ENCODE peak calls at places on chromosomes 5 and 9, in four cellular contexts. S, T, A and V are unnamed samples.

GRCh38 chr9:136983611-136984314 is 970 bp downstream of the LCNL1 start:
- DNase-seq in A (no peak), S (no peak), T (no peak), V (no peak)

GRCh38 chr5:115962565-115963402 is 509 bp downstream of the LVRN start:
- DNase-seq in T (no peak), S (no peak), A (no peak), V (no peak)

GRCh38 chr9:93648836-93649235 is 72.5 kb downstream of the PHF2 start:
- DNase-seq in S (no peak), T (no peak), A (no peak), V (no peak)

GRCh38 chr5:171416160-171417049 is 3.0 kb upstream of the FGF18 start:
- DNase-seq in A (no peak), T (no peak), S (no peak), V (no peak)

GRCh38 chr9:18632624-18633407 is 158.9 kb downstream of the ADAMTSL1 start:
- DNase-seq in S (no peak), T (no peak), A (peak), V (peak)

GRCh38 chr9:112174965-112175795 is at the start of gene SUSD1:
- DNase-seq in T (no peak), S (no peak), A (peak), V (no peak)

GRCh38 chr9:120873512-120873911 is 3.5 kb downstream of the PHF19 start:
- DNase-seq in S (no peak), T (no peak), A (peak), V (no peak)

GRCh38 chr9:85417674-85418073 is 324.1 kb downstream of the AGTPBP1 start:
- DNase-seq in T (no peak), S (no peak), A (no peak), V (no peak)

GRCh38 chr9:21770877-21771560 is 31.4 kb upstream of the MTAP start:
- DNase-seq in S (no peak), T (no peak), A (peak), V (no peak)

GRCh38 chr9:4550777-4551476 is 60.7 kb downstream of the SLC1A1 start:
- DNase-seq in A (no peak), S (no peak), T (no peak), V (no peak)

GRCh38 chr9:35257986-35258664 is 96.3 kb downstream of the UNC13B start:
- DNase-seq in A (no peak), S (no peak), T (no peak), V (peak)

GRCh38 chr5:19880859-19881436 is 107.1 kb downstream of the CDH18 start:
- DNase-seq in S (no peak), T (no peak), A (peak), V (no peak)

GRCh38 chr5:177513500-177513899 is 3.3 kb downstream of the DDX41 start:
- DNase-seq in S (no peak), A (no peak), T (no peak), V (no peak)

GRCh38 chr5:177515580-177515979 is 1.2 kb downstream of the DDX41 start:
- DNase-seq in S (no peak), T (no peak), A (no peak), V (no peak)

GRCh38 chr5:177514541-177514940 is 2.2 kb downstream of the DDX41 start:
- DNase-seq in T (no peak), A (no peak), S (no peak), V (no peak)

GRCh38 chr5:177519463-177520235 is 2.9 kb upstream of the DDX41 start:
- DNase-seq in T (no peak), S (no peak), A (no peak), V (no peak)

DNA sequence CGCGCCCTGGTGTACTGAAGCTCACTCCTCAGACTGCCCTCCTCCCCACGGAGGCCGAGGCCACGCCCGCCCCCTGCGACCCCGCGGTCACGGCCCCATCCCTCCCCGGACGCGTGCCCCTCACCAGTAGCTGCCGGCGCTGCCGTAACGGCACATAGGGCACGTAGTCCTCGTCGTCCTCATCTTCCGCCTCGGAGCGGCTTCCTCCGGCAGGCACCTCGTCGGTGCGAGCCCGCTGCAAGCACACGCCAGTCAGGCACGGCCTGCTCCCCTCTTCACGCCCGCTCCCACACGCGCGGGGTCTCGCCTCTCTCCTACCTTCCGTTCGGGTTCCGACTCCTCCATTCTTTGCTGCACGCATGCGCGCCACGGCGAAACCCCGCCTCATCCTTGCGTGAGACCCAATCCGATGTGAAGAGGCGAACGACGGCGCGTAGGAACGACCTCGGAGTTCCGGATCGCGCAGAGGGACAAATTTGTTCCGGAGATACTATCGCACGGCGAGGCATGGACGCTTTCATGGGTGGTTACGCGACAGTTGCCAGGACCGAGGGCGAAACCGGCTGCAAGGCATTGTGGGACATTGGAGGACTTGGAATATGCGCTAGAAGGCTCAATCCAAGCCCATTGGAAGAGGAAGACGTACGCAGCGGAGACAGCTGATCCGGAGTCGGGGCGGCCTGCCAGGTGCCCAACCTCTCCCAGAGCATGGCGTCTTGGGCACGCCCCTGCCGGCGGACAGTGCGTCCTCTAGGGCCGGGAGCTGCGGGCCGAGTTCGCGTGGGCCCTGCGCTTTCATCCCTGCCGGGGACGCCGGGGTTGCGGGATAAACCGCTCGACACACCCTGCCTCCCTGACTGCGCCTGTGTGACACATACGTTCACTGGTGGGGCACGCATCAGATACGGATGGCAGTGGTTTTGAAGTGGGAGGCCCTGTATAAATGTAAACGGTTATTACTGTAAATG is at the start of gene DDX41:
- DNase-seq in T (peak), A (peak), S (peak), V (peak)
- TF ChIP-seq POLR2A in T (no peak), A (peak), S (no peak), V (peak)

GRCh38 chr9:15277400-15278137 is 29.4 kb downstream of the TTC39B start:
- DNase-seq in T (no peak), S (no peak), A (peak), V (no peak)
- TF ChIP-seq CTCF in T (peak), S (no peak), A (peak), V (peak)

GRCh38 chr9:92188969-92189781 is 74.0 kb upstream of the SPTLC1 start:
- DNase-seq in A (no peak), S (no peak), T (no peak), V (no peak)
- H3K4me3 ChIP-seq in A (no peak), S (no peak), T (no peak), V (no peak)

DNA sequence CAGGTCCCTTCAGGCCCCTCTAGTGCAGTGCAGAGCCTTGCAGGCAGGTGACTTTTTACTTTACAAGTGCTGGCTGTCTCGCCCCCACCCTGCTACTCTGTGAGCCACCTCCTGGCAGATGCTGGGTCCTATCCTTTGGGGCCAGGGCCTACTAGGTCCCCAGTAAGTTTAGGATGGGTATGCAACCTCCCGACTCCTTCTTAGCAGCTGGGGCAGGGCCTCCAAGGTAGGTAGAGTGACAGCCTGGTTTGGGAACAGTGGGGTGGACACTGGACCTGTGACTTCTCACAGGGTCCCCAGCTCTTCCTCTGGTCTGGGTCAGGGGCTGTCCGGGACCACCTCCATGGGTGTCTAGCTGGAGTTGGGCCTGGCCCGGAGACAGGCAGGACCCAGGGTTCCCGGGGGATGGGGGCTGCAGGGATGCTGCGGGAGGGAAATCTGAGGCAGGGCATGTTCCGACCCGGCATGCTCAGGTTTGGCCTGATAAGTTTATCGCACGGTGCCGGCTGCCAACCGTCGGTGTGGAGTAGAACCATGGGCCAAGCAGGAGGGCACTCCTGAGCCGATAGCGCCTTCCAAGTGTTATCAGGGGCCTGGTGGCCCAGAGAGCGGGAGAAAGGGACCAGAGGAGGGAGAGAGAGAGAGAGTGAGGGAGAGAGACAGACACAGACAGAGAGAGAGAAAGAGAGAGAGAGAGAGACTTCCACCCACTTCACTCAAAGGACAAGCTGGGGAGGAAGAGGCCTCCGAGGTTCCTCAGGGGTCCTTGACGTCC is 20.6 kb downstream of the GFI1B start:
- DNase-seq in A (no peak), S (no peak), T (no peak), V (no peak)
- TF ChIP-seq POLR2A in A (no peak), S (no peak), T (no peak), V (no peak)

DNA sequence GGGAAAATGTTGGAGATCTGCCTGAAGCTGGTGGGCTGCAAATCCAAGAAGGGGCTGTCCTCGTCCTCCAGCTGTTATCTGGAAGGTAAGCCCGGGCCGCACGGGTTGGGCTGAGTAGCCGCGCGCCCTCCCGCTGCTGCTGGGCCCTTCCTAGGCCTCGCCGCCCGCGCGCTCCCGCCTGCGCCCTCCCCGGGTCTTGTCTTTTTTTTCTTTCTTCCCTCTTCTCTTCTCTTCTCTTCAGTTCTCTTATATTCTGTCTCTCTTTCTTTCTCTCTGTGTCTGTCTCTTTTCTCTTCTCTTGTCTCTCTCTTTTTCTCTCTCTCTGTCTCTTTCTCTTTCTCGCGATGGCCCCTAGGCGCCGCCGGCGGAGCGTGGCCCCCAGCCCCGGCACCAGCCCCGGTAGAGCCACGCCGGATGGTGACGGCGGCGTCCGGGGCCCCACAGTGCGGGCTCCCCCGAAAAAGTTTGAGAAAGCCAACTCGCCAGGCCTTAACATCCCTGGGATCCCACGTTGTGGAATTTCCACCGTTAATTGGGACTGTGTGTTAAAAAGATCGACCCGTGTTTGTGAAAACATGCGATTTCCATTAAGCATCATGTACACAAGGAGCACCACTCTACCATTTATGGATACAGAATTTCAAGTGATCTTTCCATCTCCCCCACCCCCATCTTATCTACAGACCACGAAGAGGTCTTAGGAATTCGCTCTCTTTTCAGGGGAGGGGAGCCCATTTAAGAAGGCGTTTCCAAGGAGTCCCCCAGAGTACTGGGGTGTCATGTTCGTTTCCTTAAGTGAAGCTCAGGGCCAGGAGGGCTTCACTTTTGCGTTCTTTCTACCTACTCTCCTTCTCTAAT is 616 bp downstream of the ABL1 start:
- DNase-seq in T (no peak), A (peak), S (no peak), V (no peak)
- TF ChIP-seq CTCF in T (peak), A (no peak), S (no peak), V (no peak)

DNA sequence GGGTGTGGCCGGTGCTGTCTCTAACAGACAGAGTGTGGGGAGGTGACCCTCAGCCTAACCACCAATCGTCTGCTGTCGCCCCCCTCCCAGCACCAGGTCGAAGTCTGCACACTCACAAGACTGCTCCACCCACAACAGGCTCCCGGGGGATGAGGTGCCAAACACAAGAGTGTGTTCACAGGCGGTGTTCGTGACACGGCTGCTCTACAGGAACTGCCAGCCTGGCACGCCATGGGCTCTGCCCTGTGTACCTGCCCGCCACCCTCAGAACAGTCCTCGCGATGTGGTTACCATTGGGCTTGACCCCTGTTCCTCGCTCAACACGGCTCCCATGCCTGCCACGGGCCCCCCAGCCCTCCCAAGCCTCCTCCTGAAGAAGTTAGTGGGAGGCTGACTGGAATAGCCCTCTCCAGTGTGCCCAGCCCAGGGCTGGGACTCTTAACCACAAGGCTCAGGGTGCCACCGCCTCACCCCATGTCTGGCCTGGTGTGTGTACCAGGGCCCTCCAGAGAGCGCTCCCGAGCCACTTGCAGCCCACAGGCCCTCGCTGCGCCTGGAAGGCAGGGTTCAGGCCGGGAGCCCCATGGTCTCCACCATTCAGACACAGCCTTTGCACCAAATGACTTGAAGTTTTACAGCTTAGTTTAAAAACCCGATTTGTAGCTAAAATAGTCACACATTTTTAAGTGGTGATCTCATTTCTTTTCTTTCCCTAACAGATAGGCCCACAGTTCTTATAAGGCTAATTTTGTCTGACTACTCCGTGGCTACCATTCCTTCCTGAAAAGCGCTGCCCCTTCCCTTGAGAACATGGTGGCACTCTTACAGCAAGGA is 102.5 kb downstream of the CAMSAP1 start:
- DNase-seq in A (no peak), S (no peak), T (no peak), V (no peak)
- H3K4me3 ChIP-seq in A (no peak), S (no peak), T (no peak), V (no peak)

GRCh38 chr5:151222769-151223446 is 984 bp downstream of the CCDC69 start:
- DNase-seq in A (peak), T (no peak), S (no peak), V (peak)
- TF ChIP-seq POLR2A in A (no peak), T (no peak), S (no peak), V (no peak)

GRCh38 chr5:14873093-14873492 is 1.5 kb upstream of the ANKH start:
- DNase-seq in A (no peak), S (no peak), T (no peak), V (no peak)

GRCh38 chr5:14871573-14872069 is at the start of gene ANKH:
- DNase-seq in S (peak), T (peak), A (peak), V (peak)

GRCh38 chr5:14871084-14871572 is 450 bp downstream of the ANKH start:
- DNase-seq in A (peak), T (no peak), S (no peak), V (peak)

GRCh38 chr5:14873790-14874189 is 2.2 kb upstream of the ANKH start:
- DNase-seq in A (no peak), S (no peak), T (no peak), V (no peak)

GRCh38 chr5:14872070-14872989 is 752 bp upstream of the ANKH start:
- DNase-seq in T (peak), A (peak), S (peak), V (peak)
- TF ChIP-seq CTCF in T (no peak), A (peak), S (no peak), V (no peak)

DNA sequence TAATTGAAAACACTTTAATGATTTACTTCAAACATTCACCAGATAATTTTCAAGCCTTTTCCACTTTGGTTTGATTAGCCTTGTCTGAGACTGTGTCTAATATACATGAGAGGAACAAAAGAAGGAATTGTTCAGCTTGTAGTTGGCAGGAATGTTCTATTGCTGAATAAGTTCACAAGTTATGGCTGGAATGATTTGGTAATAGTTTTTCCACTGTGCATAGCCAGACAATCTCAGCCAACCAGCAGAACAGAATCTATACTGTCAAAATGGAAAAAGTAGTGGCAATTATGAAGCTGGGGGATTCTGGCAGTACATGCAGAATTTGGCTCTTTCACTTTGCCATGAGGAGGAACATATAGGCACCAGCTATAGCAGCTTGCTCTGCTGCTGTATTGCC is 150.4 kb downstream of the PRR16 start:
- DNase-seq in T (no peak), A (no peak), S (no peak), V (no peak)
- H3K4me3 ChIP-seq in T (no peak), A (no peak), S (no peak), V (no peak)

GRCh38 chr9:95505676-95506437 is 10.9 kb downstream of the PTCH1 start:
- DNase-seq in A (peak), T (no peak), S (no peak), V (peak)

GRCh38 chr9:95506438-95506691 is 10.4 kb downstream of the PTCH1 start:
- DNase-seq in T (no peak), S (no peak), A (peak), V (no peak)

GRCh38 chr9:95508242-95508967 is 8.4 kb downstream of the PTCH1 start:
- DNase-seq in A (peak), S (no peak), T (no peak), V (no peak)

GRCh38 chr9:95507456-95508241 is 9.1 kb downstream of the PTCH1 start:
- DNase-seq in S (no peak), A (peak), T (no peak), V (peak)

DNA sequence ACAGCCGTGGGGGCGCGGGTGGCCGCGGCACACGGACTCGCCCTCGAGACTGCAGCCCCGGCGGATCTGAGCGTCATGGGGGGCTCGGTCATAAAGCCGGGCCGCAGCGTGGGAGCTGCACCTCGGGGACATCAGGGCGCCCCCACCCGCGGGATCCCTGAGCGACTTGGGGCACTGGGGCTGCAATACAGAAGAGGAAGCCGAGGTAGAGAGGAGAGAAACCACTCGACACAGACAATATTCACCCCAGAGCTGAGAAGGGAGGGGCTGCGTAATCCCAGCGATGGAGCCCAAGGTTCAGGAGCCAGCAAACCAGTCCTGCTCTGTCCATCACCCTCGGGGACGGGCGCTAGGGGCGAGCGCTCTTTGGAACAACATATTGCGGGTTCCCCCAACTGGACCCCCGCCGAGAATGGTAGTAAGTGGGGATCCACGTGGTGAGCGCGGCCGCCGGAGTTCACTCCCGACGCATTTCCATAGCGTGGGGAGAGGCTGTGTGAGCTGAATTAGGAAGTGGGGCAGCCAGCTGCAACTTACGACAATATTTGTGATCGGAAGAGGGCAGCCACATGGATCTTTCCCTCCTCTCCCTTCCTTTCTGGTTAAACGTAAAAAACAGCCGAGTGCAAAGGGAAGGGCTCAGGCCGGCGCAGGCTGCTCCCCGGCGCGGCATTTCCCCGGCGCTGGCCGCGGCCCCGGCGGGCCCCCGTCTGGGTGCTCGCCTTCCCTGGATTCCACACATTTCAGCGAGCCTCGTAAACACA is 9.9 kb downstream of the PTCH1 start:
- DNase-seq in S (no peak), A (peak), T (no peak), V (no peak)
- TF ChIP-seq POLR2A in S (peak), A (no peak), T (peak), V (peak)